ENCODE peak calls at places on chromosomes 11 and 22, in seven cellular contexts. One of them, this sample, is unnamed.

GRCh38 chr11:93905384-93905783 is 55.0 kb upstream of the VSTM5 start:
- DNase-seq in B cell: no peak
- DNase-seq in HFF-Myc: peak
- DNase-seq in hepatocyte: peak
- DNase-seq in CD4-positive, alpha-beta T cell: no peak
- DNase-seq in DND-41: no peak
- DNase-seq in upper lobe of right lung: no peak
- DNase-seq in this sample: no peak

GRCh38 chr22:36737776-36738175 is 34.2 kb upstream of the CACNG2 start:
- DNase-seq in B cell: no peak
- DNase-seq in CD4-positive, alpha-beta T cell: no peak
- DNase-seq in upper lobe of right lung: peak
- DNase-seq in hepatocyte: no peak
- DNase-seq in HFF-Myc: no peak
- DNase-seq in DND-41: no peak
- DNase-seq in this sample: no peak

GRCh38 chr22:31970490-31971444 is 26.4 kb downstream of the YWHAH start:
- DNase-seq in upper lobe of right lung: peak
- DNase-seq in HFF-Myc: no peak
- DNase-seq in B cell: peak
- DNase-seq in hepatocyte: peak
- DNase-seq in CD4-positive, alpha-beta T cell: peak
- DNase-seq in DND-41: peak
- DNase-seq in this sample: peak

GRCh38 chr11:16831281-16832192 is 93.1 kb downstream of the C11orf58 start:
- DNase-seq in upper lobe of right lung: no peak
- DNase-seq in DND-41: no peak
- DNase-seq in hepatocyte: no peak
- DNase-seq in B cell: peak
- DNase-seq in HFF-Myc: no peak
- DNase-seq in CD4-positive, alpha-beta T cell: no peak
- DNase-seq in this sample: no peak

GRCh38 chr11:34929794-34930763 is 13.7 kb downstream of the PDHX start:
- DNase-seq in CD4-positive, alpha-beta T cell: no peak
- DNase-seq in HFF-Myc: no peak
- DNase-seq in hepatocyte: peak
- DNase-seq in B cell: no peak
- DNase-seq in DND-41: no peak
- DNase-seq in upper lobe of right lung: no peak
- DNase-seq in this sample: no peak

GRCh38 chr11:2415601-2416380 is 15.2 kb downstream of the TSSC4 start:
- DNase-seq in upper lobe of right lung: no peak
- DNase-seq in hepatocyte: no peak
- DNase-seq in B cell: no peak
- DNase-seq in CD4-positive, alpha-beta T cell: no peak
- DNase-seq in HFF-Myc: no peak
- DNase-seq in DND-41: no peak
- DNase-seq in this sample: no peak

GRCh38 chr11:66015094-66015881 is 3.5 kb downstream of the CST6 start:
- DNase-seq in hepatocyte: no peak
- DNase-seq in B cell: no peak
- DNase-seq in DND-41: no peak
- DNase-seq in HFF-Myc: no peak
- DNase-seq in CD4-positive, alpha-beta T cell: no peak
- DNase-seq in upper lobe of right lung: no peak
- DNase-seq in this sample: no peak

GRCh38 chr11:2175659-2176058 is 4.0 kb upstream of the TH start:
- DNase-seq in DND-41: no peak
- DNase-seq in upper lobe of right lung: no peak
- DNase-seq in hepatocyte: no peak
- DNase-seq in HFF-Myc: no peak
- DNase-seq in B cell: no peak
- DNase-seq in CD4-positive, alpha-beta T cell: no peak
- DNase-seq in this sample: no peak

GRCh38 chr22:44299124-44299523 is 13.6 kb downstream of the SHISAL1 start:
- DNase-seq in DND-41: no peak
- DNase-seq in CD4-positive, alpha-beta T cell: no peak
- DNase-seq in upper lobe of right lung: no peak
- DNase-seq in HFF-Myc: no peak
- DNase-seq in hepatocyte: no peak
- DNase-seq in B cell: no peak
- DNase-seq in this sample: no peak

GRCh38 chr11:96122601-96123044 is 198.7 kb upstream of the MTMR2 start:
- DNase-seq in B cell: no peak
- DNase-seq in DND-41: no peak
- DNase-seq in hepatocyte: no peak
- DNase-seq in HFF-Myc: peak
- DNase-seq in upper lobe of right lung: no peak
- DNase-seq in CD4-positive, alpha-beta T cell: no peak
- DNase-seq in this sample: no peak

GRCh38 chr11:123509737-123510578 is 79.9 kb downstream of the GRAMD1B start:
- DNase-seq in DND-41: no peak
- DNase-seq in hepatocyte: peak
- DNase-seq in CD4-positive, alpha-beta T cell: no peak
- DNase-seq in B cell: no peak
- DNase-seq in upper lobe of right lung: no peak
- DNase-seq in HFF-Myc: no peak
- DNase-seq in this sample: no peak

GRCh38 chr11:79173615-79174014 is 267.2 kb downstream of the TENM4 start:
- DNase-seq in upper lobe of right lung: no peak
- DNase-seq in CD4-positive, alpha-beta T cell: no peak
- DNase-seq in hepatocyte: peak
- DNase-seq in DND-41: no peak
- DNase-seq in B cell: no peak
- DNase-seq in HFF-Myc: no peak
- DNase-seq in this sample: no peak

GRCh38 chr11:20162824-20163777 is 2.8 kb upstream of the DBX1 start:
- DNase-seq in CD4-positive, alpha-beta T cell: no peak
- DNase-seq in hepatocyte: peak
- DNase-seq in B cell: no peak
- DNase-seq in DND-41: no peak
- DNase-seq in upper lobe of right lung: no peak
- DNase-seq in HFF-Myc: no peak
- DNase-seq in this sample: no peak

GRCh38 chr11:65381721-65382035 is 768 bp downstream of the SLC25A45 start:
- DNase-seq in B cell: no peak
- DNase-seq in CD4-positive, alpha-beta T cell: no peak
- DNase-seq in hepatocyte: no peak
- DNase-seq in upper lobe of right lung: no peak
- DNase-seq in HFF-Myc: no peak
- DNase-seq in DND-41: no peak
- DNase-seq in this sample: no peak

GRCh38 chr11:1942541-1943260 is 4.4 kb upstream of the MRPL23 start:
- DNase-seq in B cell: no peak
- DNase-seq in upper lobe of right lung: peak
- DNase-seq in hepatocyte: no peak
- DNase-seq in HFF-Myc: no peak
- DNase-seq in CD4-positive, alpha-beta T cell: no peak
- DNase-seq in DND-41: no peak
- DNase-seq in this sample: no peak

GRCh38 chr11:34730544-34731295 is 109.8 kb downstream of the EHF start:
- DNase-seq in DND-41: no peak
- DNase-seq in B cell: no peak
- DNase-seq in hepatocyte: no peak
- DNase-seq in CD4-positive, alpha-beta T cell: no peak
- DNase-seq in upper lobe of right lung: no peak
- DNase-seq in HFF-Myc: no peak
- DNase-seq in this sample: no peak

GRCh38 chr22:49100316-49100715 is 727.4 kb downstream of the BRD1 start:
- DNase-seq in upper lobe of right lung: no peak
- DNase-seq in B cell: no peak
- DNase-seq in HFF-Myc: no peak
- DNase-seq in DND-41: no peak
- DNase-seq in hepatocyte: no peak
- DNase-seq in CD4-positive, alpha-beta T cell: no peak
- DNase-seq in this sample: no peak

GRCh38 chr22:49101873-49102272 is 725.8 kb downstream of the BRD1 start:
- DNase-seq in CD4-positive, alpha-beta T cell: no peak
- DNase-seq in DND-41: no peak
- DNase-seq in upper lobe of right lung: peak
- DNase-seq in B cell: no peak
- DNase-seq in hepatocyte: no peak
- DNase-seq in HFF-Myc: no peak
- DNase-seq in this sample: no peak

GRCh38 chr22:49101225-49101624 is 726.4 kb downstream of the BRD1 start:
- DNase-seq in DND-41: no peak
- DNase-seq in HFF-Myc: no peak
- DNase-seq in CD4-positive, alpha-beta T cell: no peak
- DNase-seq in upper lobe of right lung: peak
- DNase-seq in B cell: no peak
- DNase-seq in hepatocyte: no peak
- DNase-seq in this sample: no peak

GRCh38 chr22:49099496-49100124 is 728.1 kb downstream of the BRD1 start:
- DNase-seq in CD4-positive, alpha-beta T cell: no peak
- DNase-seq in upper lobe of right lung: no peak
- DNase-seq in HFF-Myc: no peak
- DNase-seq in B cell: no peak
- DNase-seq in DND-41: no peak
- DNase-seq in hepatocyte: peak
- DNase-seq in this sample: no peak

DNA sequence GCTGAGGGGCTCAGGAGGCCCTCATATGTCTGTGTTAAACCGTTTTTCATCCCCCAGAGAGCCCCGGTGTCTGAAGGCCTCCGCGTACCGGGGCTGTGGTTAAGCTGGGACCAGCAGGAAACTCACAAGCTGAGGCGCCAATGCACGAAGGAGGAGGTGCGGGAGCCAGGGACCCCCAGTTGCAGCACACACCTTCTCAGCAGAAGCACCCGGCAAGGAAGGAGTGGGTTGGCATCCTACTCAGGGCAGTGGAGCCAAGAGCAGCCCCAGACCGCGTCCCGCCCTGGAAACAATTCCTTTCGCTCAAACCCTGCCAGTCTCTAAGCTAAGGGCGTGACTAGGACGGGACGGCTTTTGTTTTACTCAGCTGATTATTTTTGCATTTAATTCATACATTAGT is 726.9 kb downstream of the BRD1 start:
- DNase-seq in B cell: no peak
- DNase-seq in upper lobe of right lung: peak
- DNase-seq in DND-41: no peak
- DNase-seq in HFF-Myc: no peak
- DNase-seq in hepatocyte: no peak
- DNase-seq in CD4-positive, alpha-beta T cell: no peak
- DNase-seq in this sample: no peak
- TF ChIP-seq CTCF in B cell: no peak
- TF ChIP-seq CTCF in upper lobe of right lung: no peak
- TF ChIP-seq CTCF in DND-41: no peak
- TF ChIP-seq CTCF in HFF-Myc: no peak
- TF ChIP-seq CTCF in hepatocyte: no peak
- TF ChIP-seq CTCF in CD4-positive, alpha-beta T cell: no peak
- TF ChIP-seq CTCF in this sample: no peak

GRCh38 chr11:47617417-47617809 is 23.2 kb upstream of the C1QTNF4 start:
- DNase-seq in HFF-Myc: no peak
- DNase-seq in B cell: no peak
- DNase-seq in hepatocyte: no peak
- DNase-seq in upper lobe of right lung: no peak
- DNase-seq in CD4-positive, alpha-beta T cell: no peak
- DNase-seq in DND-41: no peak
- DNase-seq in this sample: no peak
- TF ChIP-seq CTCF in HFF-Myc: no peak
- TF ChIP-seq CTCF in B cell: no peak
- TF ChIP-seq CTCF in hepatocyte: no peak
- TF ChIP-seq CTCF in upper lobe of right lung: no peak
- TF ChIP-seq CTCF in CD4-positive, alpha-beta T cell: no peak
- TF ChIP-seq CTCF in DND-41: no peak
- TF ChIP-seq CTCF in this sample: no peak

DNA sequence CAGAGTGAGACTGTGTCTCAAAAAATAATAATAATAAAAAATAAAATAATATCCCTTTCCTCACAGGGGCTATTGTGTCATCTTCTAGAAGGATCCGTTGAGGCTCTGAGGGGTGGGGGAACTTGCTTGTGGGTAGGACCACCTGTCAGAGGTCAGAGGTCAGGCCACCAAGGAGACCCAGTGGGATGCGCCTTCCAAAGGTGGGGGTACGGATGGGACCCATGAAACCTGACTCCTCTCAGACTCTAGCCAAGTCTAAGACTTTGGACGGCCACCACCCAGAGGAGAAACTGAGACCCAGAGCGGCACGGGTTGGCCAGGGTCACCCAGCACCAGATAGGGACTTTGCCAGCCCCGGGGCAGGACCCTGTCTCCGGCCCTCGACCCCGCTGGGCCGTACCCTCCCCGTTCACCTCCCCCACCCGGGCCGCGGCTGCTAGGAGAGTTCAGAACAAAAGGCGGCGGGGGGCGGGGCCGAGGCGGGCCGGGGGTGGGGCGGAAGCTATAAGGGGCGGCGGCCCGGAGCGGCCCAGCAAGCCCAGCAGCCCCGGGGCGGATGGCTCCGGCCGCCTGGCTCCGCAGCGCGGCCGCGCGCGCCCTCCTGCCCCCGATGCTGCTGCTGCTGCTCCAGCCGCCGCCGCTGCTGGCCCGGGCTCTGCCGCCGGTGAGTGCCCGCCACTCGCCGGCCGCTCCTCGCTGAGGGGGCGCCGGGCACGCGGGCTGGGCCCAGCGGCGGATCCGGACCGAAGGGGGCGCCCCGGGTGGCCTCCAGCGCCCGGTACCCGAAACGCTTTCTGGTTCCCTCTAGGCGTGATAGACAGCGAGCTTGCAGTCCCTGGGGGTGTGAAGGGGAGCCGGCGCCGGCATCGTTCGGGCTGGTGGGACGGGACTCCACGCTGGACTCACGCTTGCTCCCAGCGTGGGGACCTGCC is at the start of gene MMP11:
- DNase-seq in upper lobe of right lung: peak
- DNase-seq in CD4-positive, alpha-beta T cell: peak
- DNase-seq in hepatocyte: peak
- DNase-seq in B cell: peak
- DNase-seq in DND-41: peak
- DNase-seq in HFF-Myc: no peak
- DNase-seq in this sample: peak
- TF ChIP-seq CTCF in upper lobe of right lung: no peak
- TF ChIP-seq CTCF in CD4-positive, alpha-beta T cell: no peak
- TF ChIP-seq CTCF in hepatocyte: no peak
- TF ChIP-seq CTCF in B cell: peak
- TF ChIP-seq CTCF in DND-41: no peak
- TF ChIP-seq CTCF in HFF-Myc: no peak
- TF ChIP-seq CTCF in this sample: no peak

DNA sequence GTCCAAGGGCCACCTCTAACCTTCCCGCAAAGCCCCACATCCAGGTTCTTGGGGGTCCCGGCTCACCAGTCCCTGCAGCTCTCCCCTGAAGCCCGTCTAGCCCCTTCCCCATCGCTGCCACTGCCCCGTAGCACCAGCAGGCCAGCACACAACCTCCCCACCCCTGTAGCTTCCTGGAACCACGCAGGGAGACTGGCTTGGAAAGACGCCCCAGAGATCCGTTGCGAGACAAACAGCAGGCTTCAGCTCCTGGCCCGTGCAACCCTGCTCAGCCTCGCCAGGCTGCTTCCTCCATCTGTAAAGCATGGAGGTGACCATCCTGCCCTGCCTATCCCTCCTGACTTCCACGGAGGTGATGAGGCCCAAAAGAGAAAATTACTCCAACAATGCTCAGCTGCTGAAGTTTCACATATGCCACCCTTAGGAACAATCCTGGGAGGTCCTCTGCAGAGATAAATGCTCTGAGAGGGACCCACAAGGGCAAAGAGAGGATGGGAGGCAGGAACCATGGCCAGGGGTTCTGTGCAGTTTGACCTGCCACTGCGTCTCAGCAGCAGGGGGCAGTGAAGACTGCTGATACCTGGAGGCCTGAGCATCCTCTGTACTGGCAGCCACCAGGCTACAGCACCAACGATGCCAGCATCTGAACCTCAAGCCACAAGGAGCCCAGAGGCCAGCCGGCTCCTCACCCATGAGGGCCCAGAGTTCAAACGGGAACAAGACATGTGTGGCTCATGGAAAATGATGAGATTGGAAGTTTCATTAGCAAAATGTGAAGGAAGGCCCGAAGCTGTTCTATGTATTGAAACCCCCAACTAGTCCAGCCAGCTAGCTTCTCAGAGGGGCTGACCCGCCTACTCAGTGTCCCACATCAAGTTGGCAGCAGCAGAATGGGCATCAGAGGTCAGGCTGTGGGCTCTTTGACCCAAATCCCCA is 16.1 kb downstream of the DGCR2 start:
- DNase-seq in upper lobe of right lung: peak
- DNase-seq in CD4-positive, alpha-beta T cell: peak
- DNase-seq in HFF-Myc: no peak
- DNase-seq in hepatocyte: no peak
- DNase-seq in B cell: no peak
- DNase-seq in DND-41: no peak
- DNase-seq in this sample: no peak
- TF ChIP-seq CTCF in upper lobe of right lung: peak
- TF ChIP-seq CTCF in CD4-positive, alpha-beta T cell: peak
- TF ChIP-seq CTCF in HFF-Myc: peak
- TF ChIP-seq CTCF in hepatocyte: peak
- TF ChIP-seq CTCF in B cell: peak
- TF ChIP-seq CTCF in DND-41: peak
- TF ChIP-seq CTCF in this sample: peak